ENCODE peak calls at places on chromosomes 7 and 10, in four cellular contexts. A is tibial artery, V is H9, O is dorsolateral prefrontal cortex. C is an unnamed sample.

GRCh38 chr10:10403762-10404161 is 613.9 kb upstream of the CELF2 start:
- DNase-seq in V (no peak), O (no peak), A (no peak), C (no peak)

GRCh38 chr7:134114992-134115391 is 12.1 kb upstream of the LRGUK start:
- DNase-seq in V (no peak), A (no peak), O (no peak), C (no peak)

GRCh38 chr10:126380352-126381076 is 7.8 kb downstream of the ADAM12 start:
- DNase-seq in O (no peak), V (no peak), A (no peak), C (no peak)

GRCh38 chr7:51472017-51472296 is 155.3 kb upstream of the COBL start:
- DNase-seq in V (peak), A (no peak), O (peak), C (no peak)

GRCh38 chr7:50631100-50631499 is 65.9 kb upstream of the DDC start:
- DNase-seq in A (no peak), O (no peak), V (no peak), C (no peak)

GRCh38 chr10:95333997-95334792 is 43.4 kb upstream of the PDLIM1 start:
- DNase-seq in O (peak), V (no peak), A (peak), C (no peak)

GRCh38 chr7:130071701-130072622 is 1.6 kb downstream of the KLHDC10 start:
- DNase-seq in A (no peak), O (peak), V (peak), C (no peak)

GRCh38 chr7:50781371-50781770 is 1.3 kb downstream of the GRB10 start:
- DNase-seq in V (no peak), O (peak), A (no peak), C (no peak)

GRCh38 chr10:80260295-80261243 is 28.9 kb downstream of the MAT1A start:
- DNase-seq in O (no peak), A (no peak), V (peak), C (no peak)

GRCh38 chr7:24975647-24976260 is 4.2 kb downstream of the OSBPL3 start:
- DNase-seq in V (no peak), O (no peak), A (no peak), C (no peak)

GRCh38 chr7:139823855-139824670 is 5.0 kb upstream of the TBXAS1 start:
- DNase-seq in A (no peak), V (no peak), O (no peak), C (no peak)

GRCh38 chr7:150863946-150864345 is 11.6 kb downstream of the AOC1 start:
- DNase-seq in A (no peak), O (no peak), V (no peak), C (no peak)

GRCh38 chr7:5296627-5297226 is 14.0 kb downstream of the SLC29A4 start:
- DNase-seq in O (no peak), A (no peak), V (peak), C (no peak)

GRCh38 chr7:85600425-85600824 is 413.6 kb upstream of the SEMA3D start:
- DNase-seq in V (peak), O (no peak), A (no peak), C (no peak)

GRCh38 chr10:97932932-97933530 is 83.4 kb downstream of the GOLGA7B start:
- DNase-seq in A (no peak), O (no peak), V (no peak), C (no peak)

GRCh38 chr7:92609921-92610518 is 19.8 kb upstream of the FAM133B start:
- DNase-seq in O (no peak), V (no peak), A (no peak), C (no peak)

GRCh38 chr7:147415991-147416390 is 1174.6 kb upstream of the C7orf33 start:
- DNase-seq in O (no peak), V (no peak), A (no peak), C (no peak)

GRCh38 chr10:45444022-45444421 is 70.0 kb downstream of the ALOX5 start:
- DNase-seq in O (no peak), V (no peak), A (no peak), C (no peak)

GRCh38 chr7:93171606-93172226 is 23.5 kb upstream of the SAMD9L start:
- DNase-seq in V (no peak), O (no peak), A (no peak), C (no peak)

GRCh38 chr7:46854958-46855473 is 726.9 kb downstream of the TNS3 start:
- DNase-seq in O (no peak), V (no peak), A (no peak), C (no peak)

GRCh38 chr7:41051062-41051461 is 651.8 kb downstream of the INHBA start:
- DNase-seq in V (no peak), A (no peak), O (no peak), C (no peak)

GRCh38 chr10:77413231-77413630 is 224.4 kb downstream of the KCNMA1 start:
- DNase-seq in V (no peak), A (no peak), O (no peak), C (no peak)

GRCh38 chr10:91796332-91797076 is 1.7 kb upstream of the TNKS2 start:
- DNase-seq in O (peak), A (peak), V (peak), C (peak)

GRCh38 chr7:149866139-149866785 is 7.5 kb upstream of the ATP6V0E2 start:
- DNase-seq in V (no peak), O (no peak), A (no peak), C (no peak)

GRCh38 chr7:41693150-41693997 is 9.5 kb downstream of the INHBA start:
- DNase-seq in O (no peak), A (peak), V (no peak), C (no peak)

GRCh38 chr10:22912763-22913389 is 15.0 kb upstream of the ARMC3 start:
- DNase-seq in O (no peak), A (no peak), V (no peak), C (no peak)

GRCh38 chr7:96833701-96834453 is 124.2 kb upstream of the SEM1 start:
- DNase-seq in A (no peak), O (no peak), V (no peak), C (no peak)

GRCh38 chr10:74857586-74857985 is 31.2 kb downstream of the KAT6B start:
- DNase-seq in A (no peak), O (no peak), V (no peak), C (no peak)

GRCh38 chr10:123603130-123603529 is 63.0 kb upstream of the GPR26 start:
- DNase-seq in V (no peak), O (no peak), A (no peak), C (no peak)

GRCh38 chr10:59361659-59362183 is 628 bp downstream of the FAM13C start:
- DNase-seq in A (no peak), O (no peak), V (no peak), C (no peak)
- H3K27ac ChIP-seq in A (peak), O (peak), V (no peak), C (no peak)

GRCh38 chr10:35641430-35642015 is 573 bp downstream of the FZD8 start:
- DNase-seq in V (peak), O (no peak), A (no peak), C (no peak)

GRCh38 chr10:35639651-35640311 is 2.3 kb downstream of the FZD8 start:
- DNase-seq in A (peak), O (no peak), V (peak), C (peak)

GRCh38 chr10:35640951-35641429 is 1.1 kb downstream of the FZD8 start:
- DNase-seq in A (peak), O (no peak), V (peak), C (peak)

GRCh38 chr10:35639021-35639521 is 3.0 kb downstream of the FZD8 start:
- DNase-seq in O (no peak), A (no peak), V (peak), C (no peak)

GRCh38 chr10:35640474-35640873 is 1.6 kb downstream of the FZD8 start:
- DNase-seq in V (peak), O (peak), A (peak), C (peak)
- H3K27ac ChIP-seq in V (no peak), O (no peak), A (peak), C (no peak)

GRCh38 chr10:70677016-70677415 is 4.7 kb downstream of the ADAMTS14 start:
- DNase-seq in A (no peak), O (no peak), V (no peak), C (no peak)

GRCh38 chr10:70677620-70678249 is 5.4 kb downstream of the ADAMTS14 start:
- DNase-seq in V (no peak), O (no peak), A (no peak), C (no peak)

GRCh38 chr10:70678250-70678635 is 5.9 kb downstream of the ADAMTS14 start:
- DNase-seq in O (no peak), A (no peak), V (no peak), C (no peak)

GRCh38 chr10:70679498-70679897 is 7.2 kb downstream of the ADAMTS14 start:
- DNase-seq in O (no peak), A (no peak), V (no peak), C (no peak)

GRCh38 chr10:70678757-70679489 is 6.6 kb downstream of the ADAMTS14 start:
- DNase-seq in V (no peak), O (no peak), A (no peak), C (no peak)
- H3K27ac ChIP-seq in V (no peak), O (no peak), A (no peak), C (no peak)

DNA sequence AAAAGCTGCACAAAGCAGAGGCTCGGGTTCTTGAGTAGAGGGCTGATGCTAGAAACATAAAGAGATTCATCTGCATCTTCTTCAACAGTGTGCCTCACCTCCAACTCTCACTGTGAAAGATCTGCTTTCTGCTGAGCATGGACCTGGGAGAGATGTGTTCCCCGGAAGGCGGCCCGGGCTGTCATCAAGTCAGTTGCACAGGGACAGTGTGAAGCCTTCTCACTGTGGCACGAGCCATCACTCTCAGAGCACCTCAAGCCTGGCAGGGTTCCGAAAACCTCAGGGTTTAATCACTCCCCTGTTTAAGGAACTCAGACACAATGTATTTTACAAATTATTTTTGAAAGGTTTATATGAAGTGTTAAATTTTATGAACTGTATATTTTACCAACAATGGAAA is 98.7 kb downstream of the RBM20 start:
- DNase-seq in A (no peak), O (no peak), V (no peak), C (no peak)
- H3K27ac ChIP-seq in A (no peak), O (no peak), V (no peak), C (no peak)

C was measured in pancreas.